ENCODE peak calls at places on chromosomes 6 and 20, in seven cellular contexts. A is IMR-90, F is HL-60, J is thyroid gland, I is lung, S is progenitor cell of endocrine pancreas, B is psoas muscle. H is an unnamed sample.

GRCh38 chr20:258963-259362 is 1.4 kb downstream of the DEFB132 start:
- DNase-seq in A (peak; percentile 16), F (no peak), J (no peak), I (no peak), S (no peak), B (no peak), H (no peak)

GRCh38 chr20:34004227-34004626 is 10.5 kb downstream of the RALY start:
- DNase-seq in A (no peak), F (no peak), J (no peak), I (no peak), S (no peak), B (no peak), H (no peak)

GRCh38 chr6:28923318-28924102 is at the start of gene TRIM27:
- DNase-seq in A (peak; percentile 75), F (peak; percentile 80), J (peak; percentile 93), I (peak; percentile 90), S (peak; percentile 76), B (peak; percentile 96), H (peak; percentile 90)

GRCh38 chr6:144372611-144373010 is 87.5 kb downstream of the UTRN start:
- DNase-seq in A (no peak), F (no peak), J (no peak), I (no peak), S (no peak), B (no peak), H (no peak)

GRCh38 chr20:375265-375889 is 5.2 kb upstream of the TRIB3 start:
- DNase-seq in A (no peak), F (no peak), J (no peak), I (no peak), S (no peak), B (no peak), H (no peak)

GRCh38 chr6:121817141-121817540 is 381.7 kb downstream of the GJA1 start:
- DNase-seq in A (peak; percentile 47), F (no peak), J (no peak), I (no peak), S (no peak), B (no peak), H (no peak)

GRCh38 chr6:99592900-99593299 is 13.7 kb upstream of the PRDM13 start:
- DNase-seq in A (no peak), F (peak; percentile 84), J (no peak), I (no peak), S (no peak), B (no peak), H (peak; percentile 68)

GRCh38 chr20:18504479-18505060 is 3.2 kb upstream of the SEC23B start:
- DNase-seq in A (peak; percentile 27), F (no peak), J (peak; percentile 50), I (peak; percentile 30), S (no peak), B (no peak), H (no peak)

GRCh38 chr6:53220605-53221004 is 72.0 kb upstream of the GCM1 start:
- DNase-seq in A (no peak), F (no peak), J (no peak), I (no peak), S (no peak), B (no peak), H (no peak)

GRCh38 chr6:132131777-132132176 is 180.6 kb upstream of the CCN2 start:
- DNase-seq in A (peak; percentile 100), F (no peak), J (no peak), I (no peak), S (no peak), B (peak; percentile 32), H (peak; percentile 65)

GRCh38 chr6:2448826-2449571 is 203.6 kb upstream of the GMDS start:
- DNase-seq in A (peak; percentile 89), F (peak; percentile 21), J (peak; percentile 13), I (no peak), S (no peak), B (no peak), H (peak; percentile 67)

GRCh38 chr6:15551798-15552197 is 111.0 kb downstream of the DTNBP1 start:
- DNase-seq in A (peak; percentile 13), F (no peak), J (peak; percentile 78), I (no peak), S (no peak), B (no peak), H (peak; percentile 75)

GRCh38 chr6:44009425-44010321 is 117.6 kb downstream of the MRPL14 start:
- DNase-seq in A (peak; percentile 29), F (no peak), J (peak; percentile 92), I (no peak), S (no peak), B (peak; percentile 77), H (no peak)

GRCh38 chr6:44008821-44009370 is 118.4 kb downstream of the MRPL14 start:
- DNase-seq in A (no peak), F (no peak), J (no peak), I (no peak), S (no peak), B (no peak), H (no peak)

GRCh38 chr6:44012078-44012493 is 115.2 kb downstream of the MRPL14 start:
- DNase-seq in A (peak; percentile 99), F (peak; percentile 93), J (no peak), I (no peak), S (no peak), B (no peak), H (no peak)

GRCh38 chr6:44011350-44011925 is 115.8 kb downstream of the MRPL14 start:
- DNase-seq in A (no peak), F (no peak), J (peak; percentile 76), I (no peak), S (no peak), B (no peak), H (no peak)

DNA sequence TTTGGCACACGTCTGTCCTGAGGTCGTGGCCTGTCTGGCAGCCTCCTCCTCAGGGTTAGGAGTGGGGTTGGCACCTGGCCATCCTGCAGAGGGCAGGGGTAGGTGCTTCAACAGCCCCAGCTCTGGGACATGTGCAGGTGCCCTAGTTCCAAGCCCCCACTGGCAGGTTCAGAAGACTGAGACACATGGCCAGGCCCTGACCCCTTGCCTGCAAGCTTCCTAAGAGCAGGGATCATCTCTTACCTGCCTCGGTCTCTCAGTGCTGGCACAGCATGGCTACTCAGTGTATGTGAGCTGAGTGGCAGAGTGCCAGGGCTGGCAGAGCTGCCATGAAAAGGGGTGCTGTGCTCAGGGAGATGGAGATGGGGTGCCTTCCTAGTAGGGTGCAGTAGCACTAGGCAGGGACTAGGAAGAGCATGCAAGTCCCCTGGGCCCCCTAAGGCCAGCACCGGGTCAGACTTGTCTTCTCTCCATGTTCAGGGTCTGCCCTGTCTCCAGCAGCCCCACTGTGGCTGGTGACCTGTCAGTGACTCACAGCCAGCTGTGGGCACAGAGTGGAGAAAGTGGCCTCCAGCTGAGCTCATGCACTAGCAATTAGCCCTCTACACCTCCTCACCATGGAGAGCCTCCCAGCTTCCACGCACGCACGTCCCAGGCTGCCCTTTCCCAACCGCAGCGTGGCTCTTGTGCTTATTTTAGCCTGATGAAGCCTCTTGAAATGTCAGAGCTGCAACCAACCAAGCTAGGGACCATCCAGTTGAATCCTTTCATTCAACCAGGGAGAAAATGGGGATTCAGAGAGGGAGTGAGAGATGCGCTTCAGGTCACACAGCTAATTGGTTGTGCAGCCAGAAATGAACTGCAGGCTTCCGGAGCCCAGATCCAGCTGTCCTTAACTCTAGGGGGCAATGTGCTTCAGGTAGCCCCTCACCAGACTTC is 116.6 kb downstream of the MRPL14 start:
- DNase-seq in A (peak; percentile 100), F (peak; percentile 77), J (peak; percentile 94), I (no peak), S (no peak), B (peak; percentile 85), H (no peak)
- TF ChIP-seq CTCF in A (no peak), F (no peak), J (no peak), I (no peak), S (no peak), B (no peak), H (no peak)

GRCh38 chr6:56521988-56522387 is 120.7 kb downstream of the DST start:
- DNase-seq in A (peak; percentile 39), F (no peak), J (no peak), I (no peak), S (no peak), B (no peak), H (no peak)
- TF ChIP-seq CTCF in A (no peak), F (no peak), J (no peak), I (no peak), S (no peak), B (no peak), H (no peak)

GRCh38 chr6:127516676-127517273 is 2.4 kb downstream of the MTCL3 start:
- DNase-seq in A (peak; percentile 57), F (peak; percentile 24), J (peak; percentile 31), I (no peak), S (no peak), B (no peak), H (peak; percentile 88)
- TF ChIP-seq CTCF in A (peak; percentile 56), F (peak; percentile 82), J (peak; percentile 24), I (peak; percentile 32), S (peak; percentile 70), B (peak; percentile 50), H (peak; percentile 96)

GRCh38 chr6:66421570-66421969 is 714.5 kb upstream of the EYS start:
- DNase-seq in A (no peak), F (no peak), J (no peak), I (no peak), S (no peak), B (no peak), H (peak; percentile 53)
- TF ChIP-seq CTCF in A (no peak), F (no peak), J (no peak), I (no peak), S (peak; percentile 57), B (no peak), H (peak; percentile 73)

DNA sequence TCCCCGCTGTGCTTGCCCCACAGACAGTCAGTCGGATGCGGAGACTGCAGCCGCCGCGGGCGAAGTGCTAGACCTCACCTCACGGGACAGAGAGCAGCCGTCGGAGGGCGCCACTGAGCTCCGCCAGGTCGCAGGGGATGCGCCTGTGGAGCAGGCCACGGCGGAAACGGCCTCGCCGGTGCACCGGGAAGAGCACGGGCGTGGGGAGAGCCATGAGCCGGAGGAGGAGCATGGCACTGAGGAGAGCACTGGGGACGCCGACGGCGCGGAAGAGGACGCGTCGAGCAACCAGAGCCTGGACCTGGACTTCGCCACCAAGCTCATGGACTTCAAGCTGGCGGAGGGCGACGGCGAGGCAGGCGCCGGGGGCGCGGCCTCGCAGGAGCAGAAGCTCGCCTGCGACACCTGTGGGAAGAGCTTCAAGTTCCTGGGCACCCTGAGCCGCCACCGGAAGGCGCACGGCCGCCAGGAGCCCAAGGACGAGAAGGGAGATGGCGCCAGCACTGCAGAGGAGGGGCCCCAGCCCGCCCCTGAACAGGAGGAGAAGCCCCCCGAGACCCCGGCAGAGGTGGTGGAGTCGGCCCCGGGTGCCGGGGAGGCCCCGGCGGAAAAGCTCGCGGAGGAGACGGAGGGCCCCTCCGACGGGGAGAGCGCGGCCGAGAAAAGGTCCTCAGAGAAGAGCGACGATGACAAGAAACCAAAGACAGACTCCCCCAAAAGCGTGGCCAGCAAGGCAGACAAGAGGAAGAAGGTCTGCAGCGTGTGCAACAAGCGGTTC is 66.4 kb downstream of the SSR1 start:
- DNase-seq in A (no peak), F (no peak), J (no peak), I (no peak), S (no peak), B (peak; percentile 60), H (no peak)
- TF ChIP-seq CTCF in A (no peak), F (no peak), J (no peak), I (no peak), S (no peak), B (no peak), H (no peak)